ENCODE peak calls at places on chromosome 21, in seven cellular contexts. H, A, W, C, G, M and S are unnamed samples.

GRCh38 chr21:20108976-20109375 is 889.2 kb upstream of the NCAM2 start:
- DNase-seq in H (no peak), A (no peak), W (no peak), C (no peak), G (no peak), M (no peak), S (no peak)

GRCh38 chr21:32371913-32372314 is 20.9 kb downstream of the URB1 start:
- DNase-seq in H (no peak), A (peak), W (peak), C (peak), G (no peak), M (no peak), S (peak)

GRCh38 chr21:40140675-40141074 is 273.4 kb downstream of the PCP4 start:
- DNase-seq in H (no peak), A (no peak), W (no peak), C (no peak), G (no peak), M (no peak), S (no peak)

GRCh38 chr21:46096596-46096981 is 1.3 kb upstream of the COL6A2 start:
- DNase-seq in H (no peak), A (no peak), W (no peak), C (no peak), G (peak), M (no peak), S (no peak)

GRCh38 chr21:34732388-34732821 is 63.6 kb downstream of the CLIC6 start:
- DNase-seq in H (no peak), A (no peak), W (peak), C (peak), G (no peak), M (no peak), S (no peak)

GRCh38 chr21:15592271-15592860 is 137.4 kb upstream of the USP25 start:
- DNase-seq in H (no peak), A (no peak), W (peak), C (peak), G (no peak), M (peak), S (no peak)

GRCh38 chr21:41706678-41707077 is 60.2 kb downstream of the RIPK4 start:
- DNase-seq in H (peak), A (no peak), W (peak), C (peak), G (no peak), M (peak), S (no peak)

GRCh38 chr21:37986751-37987399 is 70.6 kb upstream of the KCNJ6 start:
- DNase-seq in H (no peak), A (no peak), W (no peak), C (no peak), G (no peak), M (peak), S (no peak)

GRCh38 chr21:17495680-17496079 is 17.2 kb upstream of the CXADR start:
- DNase-seq in H (no peak), A (no peak), W (peak), C (peak), G (no peak), M (no peak), S (no peak)

GRCh38 chr21:46256501-46256994 is 28.0 kb upstream of the LSS start:
- DNase-seq in H (no peak), A (no peak), W (no peak), C (no peak), G (no peak), M (no peak), S (no peak)

GRCh38 chr21:41475714-41476405 is 32.1 kb downstream of the TMPRSS2 start:
- DNase-seq in H (no peak), A (no peak), W (no peak), C (no peak), G (no peak), M (no peak), S (no peak)

GRCh38 chr21:17925000-17925610 is 105.9 kb upstream of the C21orf91 start:
- DNase-seq in H (peak), A (peak), W (peak), C (peak), G (peak), M (peak), S (peak)

GRCh38 chr21:29105218-29105617 is 25.2 kb upstream of the MAP3K7CL start:
- DNase-seq in H (no peak), A (no peak), W (peak), C (peak), G (no peak), M (peak), S (no peak)

GRCh38 chr21:46145840-46146691 is 9.3 kb downstream of the FTCD start:
- DNase-seq in H (no peak), A (no peak), W (no peak), C (no peak), G (no peak), M (no peak), S (no peak)

GRCh38 chr21:39094847-39095525 is 88.3 kb downstream of the PSMG1 start:
- DNase-seq in H (no peak), A (no peak), W (peak), C (peak), G (no peak), M (peak), S (no peak)

GRCh38 chr21:39093526-39093925 is 89.7 kb downstream of the PSMG1 start:
- DNase-seq in H (no peak), A (no peak), W (no peak), C (no peak), G (no peak), M (no peak), S (no peak)

GRCh38 chr21:39095681-39096080 is 87.6 kb downstream of the PSMG1 start:
- DNase-seq in H (no peak), A (no peak), W (no peak), C (no peak), G (no peak), M (no peak), S (no peak)

GRCh38 chr21:39096754-39097153 is 86.5 kb downstream of the PSMG1 start:
- DNase-seq in H (no peak), A (no peak), W (no peak), C (no peak), G (peak), M (no peak), S (no peak)

GRCh38 chr21:39094087-39094785 is 89.0 kb downstream of the PSMG1 start:
- DNase-seq in H (no peak), A (no peak), W (no peak), C (no peak), G (no peak), M (no peak), S (no peak)
- H3K27ac ChIP-seq in H (peak), A (peak), W (no peak), C (no peak), G (no peak), M (no peak), S (no peak)

DNA sequence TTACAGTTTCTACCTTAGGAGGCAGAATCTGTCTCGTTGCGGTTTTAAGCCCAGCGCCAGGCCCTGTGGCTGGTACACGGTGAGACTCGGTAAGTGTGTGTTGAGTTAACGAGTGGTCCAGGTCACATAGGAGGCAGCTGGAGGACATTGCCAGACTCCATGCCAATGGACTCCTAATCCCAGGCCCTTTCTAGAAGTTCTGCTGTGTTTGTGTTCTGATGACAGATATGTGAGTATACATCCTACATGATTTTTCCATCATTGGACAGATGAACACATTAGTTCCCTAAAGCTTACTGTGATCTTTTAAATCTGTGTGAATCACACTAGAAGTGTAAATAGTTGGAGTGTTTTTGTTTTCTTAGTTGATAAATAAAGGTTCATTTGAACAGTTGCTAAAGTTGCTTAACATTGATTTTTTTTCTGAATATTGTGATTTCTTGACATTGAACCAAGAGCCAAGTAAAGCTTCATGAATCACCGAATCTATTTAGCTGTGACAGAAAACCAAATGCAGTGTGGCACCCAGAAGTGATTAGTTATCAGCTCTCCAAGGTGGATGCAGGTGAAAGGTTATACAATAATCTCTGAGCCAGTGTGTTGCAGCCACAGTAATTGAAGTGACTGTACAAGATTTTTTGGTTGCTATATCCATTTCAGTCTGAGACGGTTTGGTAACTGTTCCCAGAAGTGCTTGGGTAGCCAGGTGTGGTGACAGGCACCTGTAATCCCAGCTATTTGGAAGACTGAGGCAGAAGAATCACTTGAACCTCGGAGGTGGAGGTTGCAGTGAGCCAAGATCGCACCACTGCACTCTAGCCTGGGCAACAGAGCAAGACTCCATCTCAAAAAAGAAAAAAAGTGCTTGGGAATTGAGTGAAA is 46.3 kb downstream of the DOP1B start:
- DNase-seq in H (no peak), A (no peak), W (peak), C (no peak), G (no peak), M (peak), S (no peak)
- H3K27ac ChIP-seq in H (peak), A (peak), W (no peak), C (peak), G (no peak), M (peak), S (no peak)

GRCh38 chr21:33608559-33608958 is 20.1 kb upstream of the DONSON start:
- DNase-seq in H (no peak), A (no peak), W (peak), C (peak), G (no peak), M (no peak), S (no peak)

GRCh38 chr21:33611006-33611744 is 22.7 kb upstream of the DONSON start:
- DNase-seq in H (no peak), A (no peak), W (no peak), C (no peak), G (no peak), M (no peak), S (no peak)
- H3K27ac ChIP-seq in H (no peak), A (no peak), W (no peak), C (no peak), G (no peak), M (no peak), S (no peak)

DNA sequence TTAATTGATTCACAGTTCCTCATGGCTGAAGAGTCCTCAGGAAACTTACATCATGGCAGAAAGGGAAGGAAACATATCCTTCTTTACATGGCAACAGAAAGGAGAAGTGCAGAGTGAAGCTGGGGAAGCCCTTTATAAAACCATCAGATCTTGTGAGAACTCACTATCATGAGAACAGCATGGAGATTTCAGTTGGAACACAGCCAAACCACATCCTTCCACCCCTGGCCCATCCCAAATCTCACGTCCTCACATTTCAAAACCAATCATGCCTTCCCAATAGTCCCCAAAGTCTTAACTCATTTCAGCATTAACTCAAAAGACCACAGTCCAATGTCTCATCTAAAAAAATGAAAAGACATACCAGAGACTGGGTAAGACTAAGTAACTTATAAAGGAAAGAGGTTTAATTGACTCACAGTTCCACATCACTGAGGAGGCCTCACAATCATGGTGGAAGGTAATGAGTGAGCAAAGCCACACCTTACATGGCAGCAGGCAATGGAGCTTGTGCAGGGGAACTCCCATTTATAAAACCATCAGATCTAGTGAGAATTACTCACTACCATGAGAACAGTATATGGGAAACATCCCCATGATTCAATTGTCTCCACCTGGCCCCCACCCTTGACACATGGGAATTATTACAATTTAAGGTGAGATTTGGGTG is 105.2 kb downstream of the MRPL39 start:
- DNase-seq in H (no peak), A (no peak), W (no peak), C (no peak), G (no peak), M (no peak), S (no peak)
- H3K27ac ChIP-seq in H (no peak), A (no peak), W (no peak), C (no peak), G (no peak), M (no peak), S (no peak)

GRCh38 chr21:43331962-43332458 is 94.9 kb downstream of the SIK1 start:
- DNase-seq in H (no peak), A (no peak), W (peak), C (peak), G (no peak), M (no peak), S (peak)
- H3K27ac ChIP-seq in H (no peak), A (peak), W (peak), C (peak), G (no peak), M (no peak), S (no peak)

GRCh38 chr21:26126168-26126553 is 44.4 kb downstream of the APP start:
- DNase-seq in H (no peak), A (no peak), W (no peak), C (no peak), G (no peak), M (no peak), S (no peak)

GRCh38 chr21:26123012-26123411 is 47.6 kb downstream of the APP start:
- DNase-seq in H (no peak), A (no peak), W (no peak), C (no peak), G (no peak), M (no peak), S (no peak)

GRCh38 chr21:26125433-26126167 is 45.0 kb downstream of the APP start:
- DNase-seq in H (no peak), A (no peak), W (no peak), C (no peak), G (no peak), M (no peak), S (no peak)

GRCh38 chr21:26124421-26124833 is 46.1 kb downstream of the APP start:
- DNase-seq in H (no peak), A (no peak), W (peak), C (peak), G (no peak), M (no peak), S (no peak)

DNA sequence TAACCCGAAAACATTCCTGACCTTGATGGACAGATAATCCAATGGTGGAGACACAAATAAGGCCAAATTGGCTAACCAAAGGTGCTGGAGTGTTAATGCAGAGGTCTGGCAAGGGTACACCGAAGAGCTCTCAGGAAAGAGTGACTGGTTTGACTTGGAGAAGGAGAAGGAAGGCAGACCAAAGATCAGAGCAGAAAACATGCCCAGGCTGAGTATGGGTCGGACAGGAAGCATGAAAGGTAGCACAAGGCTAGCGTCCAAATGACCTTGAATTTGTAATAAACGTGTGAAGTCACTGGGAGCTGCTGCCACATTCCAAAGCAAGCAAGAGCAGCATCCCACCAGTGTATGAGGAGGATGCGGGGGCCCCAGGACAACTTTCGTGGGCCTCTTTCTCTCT is 45.7 kb downstream of the APP start:
- DNase-seq in H (peak), A (no peak), W (no peak), C (no peak), G (no peak), M (peak), S (peak)
- H3K27ac ChIP-seq in H (peak), A (peak), W (peak), C (peak), G (no peak), M (no peak), S (peak)

GRCh38 chr21:31308584-31308983 is 35.5 kb downstream of the TIAM1 start:
- DNase-seq in H (no peak), A (no peak), W (no peak), C (no peak), G (no peak), M (no peak), S (no peak)

GRCh38 chr21:31310750-31311149 is 33.3 kb downstream of the TIAM1 start:
- DNase-seq in H (no peak), A (peak), W (peak), C (peak), G (no peak), M (no peak), S (no peak)

GRCh38 chr21:31305888-31306287 is 38.2 kb downstream of the TIAM1 start:
- DNase-seq in H (no peak), A (no peak), W (no peak), C (no peak), G (no peak), M (no peak), S (no peak)
- H3K27ac ChIP-seq in H (no peak), A (no peak), W (no peak), C (no peak), G (no peak), M (no peak), S (no peak)